ENCODE peak calls at places on chromosomes 12 and 14, in seven cellular contexts. E, Y, K, F, P, R and H are unnamed samples.

GRCh38 chr14:101058571-101058970 is 155.0 kb upstream of the RTL1 start:
- DNase-seq in P (no peak), F (no peak), E (no peak), Y (no peak), K (peak), R (no peak), H (no peak)

GRCh38 chr14:33512201-33512600 is 438.7 kb downstream of the EGLN3 start:
- DNase-seq in R (no peak), F (no peak), E (no peak), Y (no peak), K (peak), P (no peak), H (no peak)

GRCh38 chr14:100576091-100577085 is 10.8 kb downstream of the BEGAIN start:
- DNase-seq in P (no peak), E (no peak), R (no peak), F (no peak), Y (peak), K (no peak), H (no peak)

GRCh38 chr12:47855502-47855901 is 35.8 kb upstream of the HDAC7 start:
- DNase-seq in E (no peak), R (no peak), K (no peak), Y (no peak), P (no peak), F (no peak), H (no peak)

GRCh38 chr12:89968151-89968699 is 259.6 kb upstream of the ATP2B1 start:
- DNase-seq in K (no peak), Y (no peak), P (no peak), F (no peak), E (no peak), R (no peak), H (no peak)

GRCh38 chr12:115998119-115998633 is 279.3 kb downstream of the MED13L start:
- DNase-seq in P (peak), Y (no peak), E (no peak), R (no peak), K (peak), F (no peak), H (peak)

GRCh38 chr14:72518809-72519377 is 375.0 kb downstream of the DPF3 start:
- DNase-seq in E (no peak), P (peak), Y (no peak), F (peak), K (peak), R (no peak), H (no peak)

GRCh38 chr12:117042171-117042809 is 56.9 kb downstream of the TESC start:
- DNase-seq in F (no peak), E (no peak), P (no peak), Y (no peak), R (no peak), K (peak), H (no peak)

GRCh38 chr14:36829547-36829946 is 167.9 kb downstream of the PAX9 start:
- DNase-seq in E (no peak), P (no peak), F (no peak), Y (no peak), R (no peak), K (no peak), H (no peak)

GRCh38 chr12:74999474-74999873 is 210.2 kb downstream of the KCNC2 start:
- DNase-seq in K (no peak), E (no peak), P (no peak), Y (no peak), F (no peak), R (no peak), H (no peak)

GRCh38 chr12:124305776-124306685 is 11.1 kb downstream of the RFLNA start:
- DNase-seq in R (no peak), F (no peak), P (no peak), K (no peak), E (no peak), Y (peak), H (no peak)

GRCh38 chr14:102675396-102675795 is 82.9 kb downstream of the RCOR1 start:
- DNase-seq in K (no peak), Y (no peak), E (no peak), R (no peak), P (no peak), F (no peak), H (no peak)

GRCh38 chr12:20493924-20494323 is 125.6 kb downstream of the PDE3A start:
- DNase-seq in P (no peak), F (no peak), R (no peak), K (no peak), E (no peak), Y (no peak), H (no peak)

GRCh38 chr14:100388137-100389050 is 65.3 kb downstream of the SLC25A47 start:
- DNase-seq in Y (no peak), R (no peak), E (no peak), K (no peak), F (no peak), P (no peak), H (no peak)

GRCh38 chr12:116236148-116236731 is 41.3 kb downstream of the MED13L start:
- DNase-seq in R (no peak), P (peak), Y (no peak), F (peak), E (peak), K (peak), H (peak)

GRCh38 chr12:130960787-130961186 is 7.1 kb downstream of the ADGRD1 start:
- DNase-seq in E (no peak), Y (no peak), R (no peak), F (no peak), P (no peak), K (no peak), H (no peak)

GRCh38 chr12:96020314-96021003 is 14.9 kb downstream of the LTA4H start:
- DNase-seq in K (no peak), E (no peak), R (no peak), Y (no peak), P (no peak), F (no peak), H (no peak)

GRCh38 chr12:89179983-89180382 is 172.3 kb downstream of the DUSP6 start:
- DNase-seq in E (no peak), P (no peak), F (no peak), R (no peak), Y (no peak), K (peak), H (no peak)

GRCh38 chr14:22375321-22375930 is 213.6 kb downstream of the DAD1 start:
- DNase-seq in K (peak), P (no peak), Y (no peak), R (no peak), F (no peak), E (no peak), H (peak)

GRCh38 chr12:117025481-117026151 is 73.6 kb downstream of the TESC start:
- DNase-seq in P (peak), R (peak), E (peak), Y (peak), K (peak), F (peak), H (peak)

GRCh38 chr14:49768301-49769121 is 558 bp downstream of the KLHDC2 start:
- DNase-seq in K (peak), Y (peak), P (peak), E (peak), R (peak), F (peak), H (peak)

GRCh38 chr12:13337786-13338185 is 141.3 kb downstream of the EMP1 start:
- DNase-seq in E (no peak), Y (no peak), P (no peak), K (no peak), R (no peak), F (no peak), H (no peak)

GRCh38 chr12:131994589-131994988 is 44.8 kb downstream of the EP400 start:
- DNase-seq in P (no peak), Y (no peak), K (no peak), E (no peak), F (no peak), R (no peak), H (no peak)

GRCh38 chr14:74478996-74479635 is 14.0 kb downstream of the NPC2 start:
- DNase-seq in E (no peak), Y (no peak), P (no peak), K (peak), F (no peak), R (no peak), H (peak)

GRCh38 chr12:64806593-64806992 is 17.9 kb upstream of the TBC1D30 start:
- DNase-seq in R (no peak), E (no peak), Y (no peak), P (no peak), K (peak), F (no peak), H (no peak)

GRCh38 chr12:102421801-102422583 is 58.4 kb downstream of the IGF1 start:
- DNase-seq in Y (no peak), E (no peak), F (no peak), K (no peak), P (no peak), R (no peak), H (no peak)

GRCh38 chr14:104556256-104557021 is 23.1 kb upstream of the C14orf180 start:
- DNase-seq in E (no peak), R (no peak), F (no peak), Y (peak), K (no peak), P (no peak), H (no peak)

GRCh38 chr12:62647586-62647985 is 181.0 kb downstream of the MON2 start:
- DNase-seq in K (peak), F (no peak), E (no peak), Y (no peak), R (no peak), P (no peak), H (no peak)

GRCh38 chr12:120043421-120043820 is 54.4 kb downstream of the BICDL1 start:
- DNase-seq in R (no peak), Y (no peak), K (no peak), P (no peak), E (no peak), F (no peak), H (no peak)

GRCh38 chr12:109773384-109774011 is 59.7 kb downstream of the TRPV4 start:
- DNase-seq in P (no peak), E (no peak), R (no peak), F (no peak), Y (peak), K (no peak), H (no peak)

GRCh38 chr14:57933363-57933762 is 67.5 kb upstream of the SLC35F4 start:
- DNase-seq in R (no peak), E (no peak), F (no peak), Y (no peak), K (no peak), P (no peak), H (no peak)

GRCh38 chr12:74890237-74890599 is 319.4 kb downstream of the KCNC2 start:
- DNase-seq in E (no peak), Y (no peak), P (no peak), R (no peak), F (no peak), K (peak), H (peak)

GRCh38 chr12:93089805-93090569 is 160.9 kb upstream of the EEA1 start:
- DNase-seq in F (no peak), P (peak), K (peak), E (no peak), Y (no peak), R (no peak), H (no peak)

GRCh38 chr12:121668750-121669524 is 517 bp downstream of the MORN3 start:
- DNase-seq in P (peak), F (peak), R (peak), Y (peak), E (peak), K (peak), H (peak)

GRCh38 chr14:56004807-56005579 is 113.2 kb upstream of the PELI2 start:
- DNase-seq in Y (peak), P (peak), F (no peak), K (peak), E (no peak), R (no peak), H (no peak)

GRCh38 chr14:50003213-50004021 is 110.5 kb downstream of the ARF6 start:
- DNase-seq in K (peak), P (peak), R (peak), F (peak), E (peak), Y (peak), H (peak)